ENCODE peak calls at places on chromosomes 7 and 10, in seven cellular contexts. One of them, this sample, is unnamed.
A peak's percentile ranks its signal among the peaks of the same experiment; 100 is the strongest.

GRCh38 chr7:96870201-96870600 is 135.2 kb upstream of the DLX6 start:
- DNase-seq in brain microvascular endothelial cell: no peak
- DNase-seq in heart left ventricle: no peak
- DNase-seq in IMR-90: no peak
- DNase-seq in psoas muscle: no peak
- DNase-seq in AG04450: no peak
- DNase-seq in HCT116: no peak
- DNase-seq in this sample: no peak

GRCh38 chr10:71634531-71635164 is 84.9 kb downstream of the C10orf105 start:
- DNase-seq in AG04450: no peak
- DNase-seq in IMR-90: no peak
- DNase-seq in heart left ventricle: peak; percentile 36
- DNase-seq in psoas muscle: no peak
- DNase-seq in HCT116: no peak
- DNase-seq in brain microvascular endothelial cell: no peak
- DNase-seq in this sample: no peak

GRCh38 chr10:106897631-106898161 is 266.8 kb downstream of the SORCS1 start:
- DNase-seq in HCT116: no peak
- DNase-seq in psoas muscle: no peak
- DNase-seq in IMR-90: no peak
- DNase-seq in AG04450: no peak
- DNase-seq in heart left ventricle: no peak
- DNase-seq in brain microvascular endothelial cell: no peak
- DNase-seq in this sample: no peak

GRCh38 chr7:89223906-89224395 is 428.4 kb upstream of the TEX47 start:
- DNase-seq in psoas muscle: no peak
- DNase-seq in HCT116: no peak
- DNase-seq in IMR-90: no peak
- DNase-seq in brain microvascular endothelial cell: no peak
- DNase-seq in heart left ventricle: no peak
- DNase-seq in AG04450: no peak
- DNase-seq in this sample: no peak

GRCh38 chr7:832292-832967 is at the start of gene SUN1:
- DNase-seq in brain microvascular endothelial cell: peak; percentile 86
- DNase-seq in HCT116: peak; percentile 87
- DNase-seq in psoas muscle: no peak
- DNase-seq in heart left ventricle: no peak
- DNase-seq in IMR-90: peak; percentile 88
- DNase-seq in AG04450: no peak
- DNase-seq in this sample: peak; percentile 45

GRCh38 chr10:102612964-102613275 is 31.4 kb upstream of the TRIM8 start:
- DNase-seq in AG04450: no peak
- DNase-seq in brain microvascular endothelial cell: no peak
- DNase-seq in heart left ventricle: no peak
- DNase-seq in IMR-90: no peak
- DNase-seq in HCT116: no peak
- DNase-seq in psoas muscle: no peak
- DNase-seq in this sample: no peak

GRCh38 chr10:13183625-13184024 is 22.3 kb downstream of the MCM10 start:
- DNase-seq in HCT116: no peak
- DNase-seq in heart left ventricle: no peak
- DNase-seq in brain microvascular endothelial cell: no peak
- DNase-seq in IMR-90: no peak
- DNase-seq in psoas muscle: no peak
- DNase-seq in AG04450: no peak
- DNase-seq in this sample: no peak

GRCh38 chr7:4191046-4191445 is 491.0 kb upstream of the FOXK1 start:
- DNase-seq in HCT116: no peak
- DNase-seq in heart left ventricle: no peak
- DNase-seq in psoas muscle: no peak
- DNase-seq in AG04450: no peak
- DNase-seq in IMR-90: no peak
- DNase-seq in brain microvascular endothelial cell: no peak
- DNase-seq in this sample: no peak

GRCh38 chr10:66795871-66796270 is 130.0 kb upstream of the LRRTM3 start:
- DNase-seq in IMR-90: no peak
- DNase-seq in heart left ventricle: no peak
- DNase-seq in AG04450: no peak
- DNase-seq in brain microvascular endothelial cell: no peak
- DNase-seq in HCT116: no peak
- DNase-seq in psoas muscle: no peak
- DNase-seq in this sample: no peak

GRCh38 chr7:117153016-117153415 is 169.8 kb downstream of the WNT2 start:
- DNase-seq in psoas muscle: no peak
- DNase-seq in AG04450: no peak
- DNase-seq in HCT116: no peak
- DNase-seq in brain microvascular endothelial cell: no peak
- DNase-seq in IMR-90: no peak
- DNase-seq in heart left ventricle: no peak
- DNase-seq in this sample: no peak

GRCh38 chr7:51029586-51030230 is 247.0 kb upstream of the GRB10 start:
- DNase-seq in IMR-90: peak; percentile 92
- DNase-seq in HCT116: no peak
- DNase-seq in heart left ventricle: no peak
- DNase-seq in psoas muscle: no peak
- DNase-seq in AG04450: peak; percentile 74
- DNase-seq in brain microvascular endothelial cell: peak; percentile 88
- DNase-seq in this sample: peak; percentile 71

GRCh38 chr10:87625658-87626057 is 34.0 kb upstream of the PAPSS2 start:
- DNase-seq in AG04450: no peak
- DNase-seq in psoas muscle: no peak
- DNase-seq in HCT116: no peak
- DNase-seq in brain microvascular endothelial cell: no peak
- DNase-seq in heart left ventricle: no peak
- DNase-seq in IMR-90: no peak
- DNase-seq in this sample: no peak

GRCh38 chr7:36860679-36861078 is 136.4 kb upstream of the AOAH start:
- DNase-seq in brain microvascular endothelial cell: no peak
- DNase-seq in psoas muscle: no peak
- DNase-seq in AG04450: no peak
- DNase-seq in HCT116: no peak
- DNase-seq in IMR-90: no peak
- DNase-seq in heart left ventricle: no peak
- DNase-seq in this sample: no peak

GRCh38 chr7:123718773-123719480 is 29.9 kb downstream of the WASL start:
- DNase-seq in IMR-90: no peak
- DNase-seq in brain microvascular endothelial cell: no peak
- DNase-seq in HCT116: no peak
- DNase-seq in heart left ventricle: no peak
- DNase-seq in AG04450: no peak
- DNase-seq in psoas muscle: no peak
- DNase-seq in this sample: no peak

GRCh38 chr10:128751284-128751683 is 625.1 kb upstream of the MKI67 start:
- DNase-seq in HCT116: no peak
- DNase-seq in heart left ventricle: no peak
- DNase-seq in IMR-90: no peak
- DNase-seq in AG04450: no peak
- DNase-seq in psoas muscle: no peak
- DNase-seq in brain microvascular endothelial cell: no peak
- DNase-seq in this sample: no peak

GRCh38 chr7:73999664-74000420 is 28.1 kb upstream of the ELN start:
- DNase-seq in HCT116: no peak
- DNase-seq in brain microvascular endothelial cell: peak; percentile 63
- DNase-seq in psoas muscle: peak; percentile 75
- DNase-seq in AG04450: peak; percentile 70
- DNase-seq in IMR-90: peak; percentile 84
- DNase-seq in heart left ventricle: no peak
- DNase-seq in this sample: peak; percentile 94

GRCh38 chr7:140506788-140507464 is 27.6 kb upstream of the MKRN1 start:
- DNase-seq in heart left ventricle: peak; percentile 79
- DNase-seq in IMR-90: peak; percentile 82
- DNase-seq in brain microvascular endothelial cell: peak; percentile 63
- DNase-seq in HCT116: no peak
- DNase-seq in psoas muscle: peak; percentile 23
- DNase-seq in AG04450: peak; percentile 74
- DNase-seq in this sample: peak; percentile 13

GRCh38 chr10:104034401-104035053 is 51.2 kb downstream of the COL17A1 start:
- DNase-seq in psoas muscle: no peak
- DNase-seq in brain microvascular endothelial cell: no peak
- DNase-seq in IMR-90: no peak
- DNase-seq in HCT116: no peak
- DNase-seq in AG04450: no peak
- DNase-seq in heart left ventricle: no peak
- DNase-seq in this sample: no peak

GRCh38 chr7:20331231-20331880 is 656 bp downstream of the ITGB8 start:
- DNase-seq in heart left ventricle: peak; percentile 22
- DNase-seq in IMR-90: peak; percentile 18
- DNase-seq in AG04450: no peak
- DNase-seq in HCT116: no peak
- DNase-seq in psoas muscle: peak; percentile 40
- DNase-seq in brain microvascular endothelial cell: peak; percentile 18
- DNase-seq in this sample: no peak

GRCh38 chr10:67606572-67606971 is 89.4 kb downstream of the CTNNA3 start:
- DNase-seq in heart left ventricle: no peak
- DNase-seq in psoas muscle: no peak
- DNase-seq in AG04450: peak; percentile 53
- DNase-seq in HCT116: no peak
- DNase-seq in brain microvascular endothelial cell: peak; percentile 88
- DNase-seq in IMR-90: peak; percentile 92
- DNase-seq in this sample: peak; percentile 19

GRCh38 chr7:121081327-121081936 is 92.9 kb downstream of the CPED1 start:
- DNase-seq in HCT116: peak; percentile 44
- DNase-seq in IMR-90: peak; percentile 85
- DNase-seq in psoas muscle: no peak
- DNase-seq in brain microvascular endothelial cell: peak; percentile 22
- DNase-seq in AG04450: peak; percentile 62
- DNase-seq in heart left ventricle: no peak
- DNase-seq in this sample: peak; percentile 28

GRCh38 chr10:79411546-79412495 is 33.6 kb downstream of the ZCCHC24 start:
- DNase-seq in IMR-90: no peak
- DNase-seq in brain microvascular endothelial cell: no peak
- DNase-seq in HCT116: no peak
- DNase-seq in psoas muscle: peak; percentile 9
- DNase-seq in heart left ventricle: no peak
- DNase-seq in AG04450: no peak
- DNase-seq in this sample: no peak

GRCh38 chr7:140898794-140899548 is 25.8 kb downstream of the BRAF start:
- DNase-seq in AG04450: no peak
- DNase-seq in IMR-90: peak; percentile 58
- DNase-seq in HCT116: no peak
- DNase-seq in brain microvascular endothelial cell: no peak
- DNase-seq in psoas muscle: no peak
- DNase-seq in heart left ventricle: no peak
- DNase-seq in this sample: no peak

GRCh38 chr7:25894902-25895791 is 256.9 kb upstream of the NFE2L3 start:
- DNase-seq in IMR-90: peak; percentile 2
- DNase-seq in AG04450: no peak
- DNase-seq in heart left ventricle: peak; percentile 49
- DNase-seq in brain microvascular endothelial cell: peak; percentile 20
- DNase-seq in HCT116: peak; percentile 18
- DNase-seq in psoas muscle: peak; percentile 74
- DNase-seq in this sample: no peak

DNA sequence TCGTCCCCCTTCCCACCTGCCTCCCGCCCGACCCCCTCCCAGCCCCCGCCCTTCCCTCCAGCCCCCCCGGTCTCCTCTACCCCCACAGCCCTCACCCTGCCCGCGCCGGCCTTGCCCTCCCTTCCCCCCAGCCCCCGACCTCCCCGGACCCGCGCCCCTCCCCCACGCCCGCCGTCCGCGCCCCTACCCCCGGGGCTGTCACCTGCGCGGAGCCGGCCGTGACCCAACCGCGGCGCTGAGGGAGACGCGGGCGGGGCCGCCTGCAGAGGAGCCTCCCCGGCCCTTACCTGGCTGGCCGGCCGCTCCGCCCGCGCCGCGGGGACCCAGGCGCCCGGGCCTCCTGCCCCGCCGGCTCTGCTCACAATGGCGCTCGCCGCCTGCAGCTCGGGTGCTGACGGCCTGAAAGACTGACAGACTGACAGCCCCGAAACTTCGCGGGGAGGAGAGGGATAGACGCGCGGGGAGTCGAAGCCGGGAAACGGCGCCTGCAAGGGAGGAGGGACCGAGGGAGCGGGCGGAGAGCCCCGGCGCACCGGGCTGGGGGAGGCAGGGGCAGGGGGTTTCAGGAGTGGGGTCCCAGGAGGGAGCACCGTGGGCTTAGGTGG is 465 bp downstream of the ZNF467 start:
- DNase-seq in psoas muscle: no peak
- DNase-seq in IMR-90: no peak
- DNase-seq in AG04450: no peak
- DNase-seq in HCT116: no peak
- DNase-seq in heart left ventricle: no peak
- DNase-seq in brain microvascular endothelial cell: no peak
- DNase-seq in this sample: no peak
- H3K27me3 ChIP-seq in psoas muscle: no peaks in the 10 kb centered on the region
- H3K27me3 ChIP-seq in IMR-90: peaks cover 32% of the 10 kb centered on the region
- H3K27me3 ChIP-seq in AG04450: peaks cover 34% of the 10 kb centered on the region
- H3K27me3 ChIP-seq in HCT116: no peaks in the 10 kb centered on the region
- H3K27me3 ChIP-seq in heart left ventricle: no peaks in the 10 kb centered on the region
- H3K27me3 ChIP-seq in brain microvascular endothelial cell: peaks cover 31% of the 10 kb centered on the region
- H3K27me3 ChIP-seq in this sample: peaks cover 15% of the 10 kb centered on the region

GRCh38 chr7:41185851-41186250 is 517.0 kb downstream of the INHBA start:
- DNase-seq in psoas muscle: no peak
- DNase-seq in brain microvascular endothelial cell: no peak
- DNase-seq in heart left ventricle: no peak
- DNase-seq in AG04450: no peak
- DNase-seq in IMR-90: no peak
- DNase-seq in HCT116: no peak
- DNase-seq in this sample: no peak
- H3K4me3 ChIP-seq in psoas muscle: no peak overlapping the region
- H3K4me3 ChIP-seq in brain microvascular endothelial cell: no peak overlapping the region
- H3K4me3 ChIP-seq in heart left ventricle: no peak overlapping the region
- H3K4me3 ChIP-seq in AG04450: no peak overlapping the region
- H3K4me3 ChIP-seq in IMR-90: no peak overlapping the region
- H3K4me3 ChIP-seq in HCT116: no peak overlapping the region
- H3K4me3 ChIP-seq in this sample: no peak overlapping the region

DNA sequence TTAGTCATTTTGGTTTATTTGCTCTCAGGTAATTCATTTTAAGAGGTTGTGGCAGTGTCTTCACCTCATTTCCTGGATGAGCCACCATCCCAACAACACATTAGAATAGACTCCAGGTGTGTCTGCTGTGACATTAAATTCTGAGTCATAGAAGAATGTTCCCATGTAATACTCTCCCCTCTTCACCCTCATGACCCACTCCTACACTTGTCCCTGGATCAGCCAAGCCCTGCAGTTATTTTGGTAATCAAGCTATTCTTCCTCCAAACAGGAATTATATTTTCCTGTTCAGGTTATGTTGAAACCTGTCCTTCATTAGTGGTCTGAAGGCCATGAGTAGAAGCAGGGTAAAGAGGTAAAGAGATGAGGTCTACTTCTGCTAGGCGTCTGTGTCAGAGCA is 944.1 kb downstream of the SORCS3 start:
- DNase-seq in brain microvascular endothelial cell: no peak
- DNase-seq in heart left ventricle: no peak
- DNase-seq in AG04450: no peak
- DNase-seq in IMR-90: no peak
- DNase-seq in psoas muscle: no peak
- DNase-seq in HCT116: no peak
- DNase-seq in this sample: no peak
- H3K27me3 ChIP-seq in brain microvascular endothelial cell: no peaks in the 10 kb centered on the region
- H3K27me3 ChIP-seq in heart left ventricle: no peaks in the 10 kb centered on the region
- H3K27me3 ChIP-seq in AG04450: no peaks in the 10 kb centered on the region
- H3K27me3 ChIP-seq in IMR-90: no peaks in the 10 kb centered on the region
- H3K27me3 ChIP-seq in psoas muscle: no peaks in the 10 kb centered on the region
- H3K27me3 ChIP-seq in HCT116: no peaks in the 10 kb centered on the region
- H3K27me3 ChIP-seq in this sample: no peaks in the 10 kb centered on the region

DNA sequence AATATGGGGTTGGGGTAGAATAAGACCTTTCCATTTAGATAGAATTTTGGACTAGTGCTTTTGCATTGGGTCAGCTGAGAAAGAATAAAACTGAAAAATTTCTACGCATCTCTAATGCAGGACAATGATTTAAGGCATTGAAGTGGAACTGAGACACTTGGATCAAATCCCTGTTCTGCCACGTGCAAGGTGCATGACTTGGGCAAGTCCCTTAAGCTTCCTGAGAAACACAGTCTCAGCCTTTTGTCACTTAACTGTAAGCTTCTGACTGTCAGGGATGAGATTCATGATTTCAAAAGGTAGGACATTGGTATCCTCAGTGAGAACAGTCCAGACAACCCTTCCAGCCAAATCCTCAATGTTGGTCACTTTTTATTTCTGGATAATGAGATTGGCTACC is 59.2 kb downstream of the ENTPD1 start:
- DNase-seq in IMR-90: no peak
- DNase-seq in heart left ventricle: no peak
- DNase-seq in brain microvascular endothelial cell: no peak
- DNase-seq in psoas muscle: no peak
- DNase-seq in AG04450: no peak
- DNase-seq in HCT116: no peak
- DNase-seq in this sample: no peak
- H3K4me3 ChIP-seq in IMR-90: no peak overlapping the region
- H3K4me3 ChIP-seq in heart left ventricle: no peak overlapping the region
- H3K4me3 ChIP-seq in brain microvascular endothelial cell: no peak overlapping the region
- H3K4me3 ChIP-seq in psoas muscle: no peak overlapping the region
- H3K4me3 ChIP-seq in AG04450: no peak overlapping the region
- H3K4me3 ChIP-seq in HCT116: no peak overlapping the region
- H3K4me3 ChIP-seq in this sample: no peak overlapping the region